ENCODE peak calls at places on chromosomes 7 and 10, in ten cellular contexts. L is testis, P is tibial artery, A is vagina, Z is PC-3, G is dorsolateral prefrontal cortex, D is psoas muscle, N is astrocyte, B is HepG2, E is heart left ventricle. V is an unnamed sample.

GRCh38 chr7:143728333-143728862 is 29.1 kb downstream of the CTAGE6 start:
- DNase-seq in B (no peak), D (no peak), E (no peak), L (no peak), N (no peak), A (no peak), G (no peak), Z (no peak), P (no peak), V (no peak)

GRCh38 chr7:129401968-129402860 is 32.0 kb upstream of the STRIP2 start:
- DNase-seq in N (no peak), D (no peak), L (no peak), G (no peak), B (no peak), A (no peak), P (no peak), Z (peak), E (no peak), V (no peak)

GRCh38 chr10:2882628-2883027 is 184.7 kb upstream of the PFKP start:
- DNase-seq in N (no peak), P (no peak), E (no peak), Z (no peak), L (no peak), D (no peak), B (no peak), G (no peak), A (no peak), V (no peak)

GRCh38 chr10:8063128-8063908 is 8.8 kb downstream of the GATA3 start:
- DNase-seq in G (no peak), A (no peak), P (no peak), B (no peak), N (no peak), Z (no peak), D (no peak), L (no peak), E (no peak), V (no peak)

GRCh38 chr10:50992972-50993766 is 81.1 kb upstream of the PRKG1 start:
- DNase-seq in B (no peak), E (peak), A (no peak), D (no peak), P (no peak), L (peak), G (no peak), Z (peak), N (peak), V (no peak)

GRCh38 chr10:22323538-22324305 is 2.8 kb downstream of the BMI1 start:
- DNase-seq in N (no peak), D (no peak), P (no peak), A (no peak), L (no peak), B (no peak), Z (peak), E (no peak), G (no peak), V (no peak)

GRCh38 chr7:35695628-35695888 is 623 bp upstream of the HERPUD2 start:
- DNase-seq in P (no peak), A (no peak), G (no peak), D (no peak), E (no peak), B (no peak), L (no peak), Z (peak), N (no peak), V (no peak)

GRCh38 chr10:80603516-80603915 is 65.8 kb downstream of the SH2D4B start:
- DNase-seq in A (no peak), B (no peak), P (no peak), N (no peak), E (no peak), G (no peak), L (no peak), Z (no peak), D (no peak), V (peak)

GRCh38 chr10:24541239-24541753 is 182.4 kb downstream of the ARHGAP21 start:
- DNase-seq in Z (peak), P (no peak), A (no peak), N (no peak), G (no peak), B (peak), E (no peak), D (no peak), L (no peak), V (no peak)

GRCh38 chr7:139060838-139061237 is 25.0 kb upstream of the ZC3HAV1L start:
- DNase-seq in Z (no peak), N (no peak), A (no peak), B (no peak), L (no peak), E (no peak), G (no peak), D (no peak), P (no peak), V (no peak)

GRCh38 chr10:93894516-93895378 is 969 bp downstream of the SLC35G1 start:
- DNase-seq in N (no peak), D (no peak), G (no peak), P (no peak), B (no peak), L (peak), A (no peak), E (peak), Z (no peak), V (no peak)

GRCh38 chr7:37251222-37251621 is 197.4 kb downstream of the ELMO1 start:
- DNase-seq in G (no peak), N (no peak), A (no peak), D (no peak), E (no peak), Z (no peak), P (no peak), L (no peak), B (no peak), V (no peak)

GRCh38 chr10:47165711-47166404 is 134.1 kb upstream of the GDF10 start:
- DNase-seq in Z (no peak), G (peak), D (peak), N (peak), B (no peak), L (peak), P (peak), E (peak), A (peak), V (no peak)

GRCh38 chr7:35537067-35538023 is 157.6 kb downstream of the HERPUD2 start:
- DNase-seq in N (peak), E (peak), A (no peak), L (peak), G (peak), P (peak), D (peak), Z (peak), B (peak), V (peak)

GRCh38 chr10:116669080-116669479 is 48.3 kb downstream of the PNLIPRP2 start:
- DNase-seq in A (no peak), L (no peak), D (no peak), P (no peak), Z (peak), E (no peak), B (no peak), G (no peak), N (no peak), V (no peak)

GRCh38 chr10:74322565-74322964 is 171.5 kb downstream of the ADK start:
- DNase-seq in E (no peak), P (no peak), N (no peak), D (no peak), G (no peak), Z (no peak), L (no peak), A (no peak), B (no peak), V (no peak)

GRCh38 chr7:42152353-42153205 is 84.4 kb downstream of the GLI3 start:
- DNase-seq in Z (peak), G (no peak), N (no peak), E (no peak), D (no peak), A (no peak), P (no peak), L (no peak), B (no peak), V (no peak)

GRCh38 chr7:155190608-155191536 is 106.8 kb upstream of the INSIG1 start:
- DNase-seq in L (peak), D (peak), G (no peak), Z (peak), E (no peak), B (no peak), A (no peak), N (no peak), P (no peak), V (peak)

GRCh38 chr10:110737886-110738634 is 93.9 kb downstream of the RBM20 start:
- DNase-seq in P (no peak), A (no peak), Z (no peak), G (no peak), L (no peak), N (peak), B (peak), D (no peak), E (no peak), V (peak)

GRCh38 chr10:85542149-85542548 is 824.4 kb downstream of the GRID1 start:
- DNase-seq in E (no peak), Z (no peak), D (no peak), B (no peak), A (no peak), L (no peak), P (no peak), G (no peak), N (no peak), V (no peak)

GRCh38 chr10:1548146-1548545 is 189.2 kb downstream of the ADARB2 start:
- DNase-seq in N (no peak), G (no peak), L (no peak), A (no peak), P (peak), B (no peak), Z (no peak), D (no peak), E (peak), V (no peak)

GRCh38 chr7:38040831-38041230 is 120.4 kb downstream of the EPDR1 start:
- DNase-seq in P (no peak), L (no peak), D (no peak), G (no peak), B (no peak), E (no peak), N (no peak), A (no peak), Z (no peak), V (no peak)

DNA sequence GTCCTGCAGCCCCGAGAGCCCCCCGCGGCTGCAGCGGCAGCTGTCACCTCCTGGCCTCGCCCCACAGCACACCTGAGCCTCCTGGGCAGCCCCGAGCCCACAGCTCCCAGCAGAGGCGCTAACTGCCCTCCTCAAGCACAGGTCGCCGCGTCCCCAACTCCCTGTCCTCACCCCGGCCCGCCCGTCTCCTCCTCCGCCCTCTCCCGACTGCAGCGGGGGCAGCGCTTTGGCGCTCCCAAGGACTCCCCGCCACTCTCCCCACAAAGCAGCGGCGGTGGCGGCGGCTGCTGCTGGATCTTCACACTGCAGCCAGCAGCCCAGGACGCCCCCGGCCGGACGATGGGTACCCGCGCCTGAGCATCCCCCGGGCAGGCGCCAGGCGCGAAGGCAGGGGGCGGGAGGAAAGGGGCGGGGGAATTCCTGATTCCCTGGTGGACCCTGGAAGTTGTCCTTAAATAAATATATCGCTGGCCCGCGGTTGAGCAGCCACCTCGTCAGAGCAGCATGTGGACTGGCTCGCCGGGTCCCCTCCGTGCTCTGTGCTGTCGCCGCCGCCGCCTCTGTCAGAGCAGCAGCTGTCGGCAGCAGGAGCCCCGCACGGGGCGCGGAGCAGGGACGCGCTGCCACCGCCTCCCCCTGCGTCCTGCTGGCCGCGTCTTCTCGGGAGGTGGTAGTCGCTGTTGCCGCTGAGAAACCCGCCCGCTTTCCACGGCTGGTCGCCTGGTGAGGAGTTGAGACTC is at the start of gene ZNF804B:
- DNase-seq in A (no peak), L (peak), Z (no peak), P (no peak), D (peak), N (no peak), E (peak), G (peak), B (no peak), V (no peak)
- H3K4me3 ChIP-seq in A (peak), L (peak), Z (peak), P (peak), D (peak), N (peak), E (peak), G (peak), B (no peak), V (peak)

DNA sequence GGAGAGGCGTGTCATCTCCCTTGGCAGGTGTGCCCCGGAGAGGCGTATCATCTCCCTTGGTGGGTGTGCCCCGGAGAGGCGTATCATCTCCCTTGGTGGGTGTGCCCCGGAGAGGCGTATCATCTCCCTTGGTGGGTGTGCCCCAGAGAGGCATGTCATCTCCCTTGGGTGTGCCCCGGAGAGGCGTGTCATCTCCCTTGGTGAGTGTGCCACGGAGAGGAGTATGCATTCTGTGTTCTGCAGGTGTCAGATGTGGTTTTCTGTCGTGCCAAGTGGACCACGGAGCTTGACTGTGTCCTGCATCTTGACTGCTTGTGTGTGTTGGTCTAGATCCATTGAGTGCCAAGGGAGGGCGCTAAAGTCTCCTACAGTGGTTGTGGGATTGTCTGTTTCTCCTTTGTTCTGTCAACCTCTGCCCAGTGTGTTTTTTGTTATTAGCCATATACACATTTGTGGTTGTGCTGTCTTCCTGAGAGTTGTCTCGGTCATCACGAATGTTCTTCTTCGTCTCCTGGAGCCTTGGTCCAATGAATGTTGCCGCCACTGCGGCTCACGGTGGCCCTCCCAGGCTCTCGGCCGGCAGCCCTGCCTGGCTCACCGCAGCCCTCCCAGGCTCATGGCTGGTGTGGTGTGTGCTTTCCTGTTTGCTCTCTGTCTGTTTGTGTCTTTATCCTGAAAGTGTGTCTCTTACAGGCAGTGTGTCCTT is 96.8 kb downstream of the INPP5A start:
- DNase-seq in B (no peak), D (peak), E (peak), A (no peak), L (no peak), Z (peak), P (peak), G (no peak), N (no peak), V (no peak)
- TF ChIP-seq CTCF in B (no peak), D (no peak), E (no peak), A (no peak), L (no peak), Z (peak), P (no peak), G (no peak), N (no peak), V (no peak)

GRCh38 chr10:83536426-83536825 is 602.9 kb upstream of the GHITM start:
- DNase-seq in P (no peak), L (no peak), Z (no peak), E (no peak), B (no peak), N (peak), D (no peak), G (no peak), A (no peak), V (no peak)
- H3K27ac ChIP-seq in P (no peak), L (no peak), Z (no peak), E (no peak), B (no peak), N (peak), D (no peak), G (no peak), A (no peak), V (no peak)

GRCh38 chr10:413662-414071 is 275.8 kb downstream of the DIP2C start:
- DNase-seq in G (no peak), B (no peak), L (no peak), D (no peak), P (no peak), A (no peak), N (no peak), Z (no peak), E (no peak), V (no peak)

GRCh38 chr10:420154-421121 is 269.0 kb downstream of the DIP2C start:
- DNase-seq in E (no peak), D (no peak), N (peak), Z (no peak), L (peak), P (peak), G (no peak), A (no peak), B (no peak), V (peak)

GRCh38 chr10:412109-412508 is 276.9 kb downstream of the ZMYND11 start:
- DNase-seq in G (no peak), D (no peak), Z (no peak), N (no peak), P (no peak), B (no peak), A (no peak), E (no peak), L (no peak), V (no peak)

GRCh38 chr10:418894-419293 is 270.6 kb downstream of the DIP2C start:
- DNase-seq in A (no peak), N (no peak), G (no peak), B (no peak), P (no peak), L (no peak), E (no peak), D (no peak), Z (no peak), V (no peak)

GRCh38 chr10:416091-416515 is 273.4 kb downstream of the DIP2C start:
- DNase-seq in Z (no peak), A (no peak), P (no peak), B (peak), N (peak), E (no peak), L (no peak), G (no peak), D (no peak), V (no peak)
- H3K4me3 ChIP-seq in Z (no peak), A (no peak), P (no peak), B (no peak), N (no peak), E (no peak), L (no peak), G (no peak), D (no peak), V (no peak)

GRCh38 chr10:125107972-125108580 is 52.3 kb downstream of the CTBP2 start:
- DNase-seq in G (no peak), L (no peak), D (no peak), P (no peak), B (no peak), Z (no peak), A (no peak), N (no peak), E (no peak), V (no peak)

GRCh38 chr10:125107166-125107949 is 53.0 kb downstream of the CTBP2 start:
- DNase-seq in A (no peak), Z (no peak), L (no peak), D (peak), N (no peak), E (no peak), P (peak), G (no peak), B (no peak), V (no peak)

GRCh38 chr10:125105856-125106255 is 54.5 kb downstream of the CTBP2 start:
- DNase-seq in E (no peak), D (peak), N (no peak), P (peak), Z (no peak), A (no peak), L (no peak), G (no peak), B (no peak), V (no peak)

GRCh38 chr10:125105155-125105554 is 55.2 kb downstream of the CTBP2 start:
- DNase-seq in L (no peak), D (peak), G (no peak), N (no peak), B (no peak), A (no peak), Z (no peak), E (no peak), P (no peak), V (no peak)

DNA sequence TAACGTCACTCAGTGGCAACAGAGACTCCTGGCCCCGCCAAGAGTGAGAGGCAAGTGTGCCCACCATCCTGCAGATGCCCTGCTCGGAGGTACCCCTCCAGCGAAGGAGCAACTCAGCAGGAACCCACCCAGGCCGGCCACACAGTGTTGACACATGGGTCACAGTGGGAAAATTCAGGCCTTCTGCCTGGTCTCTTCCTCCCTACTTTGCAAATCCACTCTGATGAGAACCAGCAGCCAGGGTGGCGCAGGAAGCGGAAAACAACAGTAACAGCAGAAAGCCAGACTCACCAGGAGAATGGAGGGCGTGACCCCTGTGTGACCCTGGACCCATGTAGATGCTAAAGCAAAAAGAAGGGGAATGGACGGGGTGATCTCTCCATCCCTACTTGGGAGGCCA is 53.8 kb downstream of the CTBP2 start:
- DNase-seq in P (peak), Z (no peak), G (no peak), D (no peak), L (no peak), N (no peak), A (no peak), E (no peak), B (no peak), V (no peak)
- TF ChIP-seq CTCF in P (no peak), Z (no peak), G (no peak), D (no peak), L (no peak), N (no peak), A (no peak), E (no peak), B (no peak), V (no peak)

GRCh38 chr10:88125766-88126165 is 262.3 kb downstream of the PTEN start:
- DNase-seq in G (no peak), D (no peak), E (no peak), A (no peak), N (no peak), P (no peak), B (no peak), L (no peak), Z (no peak), V (no peak)

GRCh38 chr10:88120599-88121333 is 257.3 kb downstream of the PTEN start:
- DNase-seq in D (no peak), L (no peak), E (no peak), Z (no peak), B (no peak), G (no peak), A (no peak), N (no peak), P (no peak), V (no peak)

GRCh38 chr10:88120075-88120474 is 256.6 kb downstream of the PTEN start:
- DNase-seq in A (no peak), G (no peak), D (no peak), P (no peak), L (no peak), Z (no peak), B (no peak), N (no peak), E (no peak), V (no peak)

GRCh38 chr10:88122145-88122544 is 258.7 kb downstream of the PTEN start:
- DNase-seq in P (no peak), N (no peak), B (no peak), G (no peak), E (no peak), L (no peak), A (no peak), Z (no peak), D (no peak), V (no peak)

DNA sequence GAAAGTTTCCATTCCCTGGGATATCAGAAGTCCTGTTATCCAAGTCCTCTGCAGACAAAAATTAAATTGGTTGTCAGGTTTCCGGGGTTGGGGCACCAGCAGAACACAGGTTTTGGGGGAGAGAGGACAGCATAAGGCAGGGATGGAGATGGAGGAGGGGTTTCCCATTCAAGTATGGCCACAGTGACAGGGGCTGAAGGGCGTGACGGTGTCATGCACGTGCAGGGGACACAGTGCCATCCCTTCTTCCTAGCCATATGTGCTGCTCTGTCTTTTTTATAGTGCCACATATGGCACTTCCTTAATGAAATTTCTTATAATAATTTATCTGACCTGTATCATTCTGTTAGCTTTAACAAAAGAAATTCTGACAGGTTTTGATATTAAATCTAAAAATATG is 259.1 kb downstream of the PTEN start:
- DNase-seq in G (no peak), B (no peak), L (no peak), E (no peak), Z (no peak), N (no peak), D (no peak), A (no peak), P (no peak), V (no peak)
- H3K27ac ChIP-seq in G (no peak), B (no peak), L (no peak), E (no peak), Z (no peak), N (no peak), D (no peak), A (no peak), P (no peak), V (no peak)

GRCh38 chr7:130942211-130942964 is 208.4 kb upstream of the KLF14 start:
- DNase-seq in G (no peak), L (peak), B (peak), E (no peak), N (peak), D (peak), Z (peak), A (no peak), P (no peak), V (no peak)
- H3K4me3 ChIP-seq in G (peak), L (no peak), B (peak), E (peak), N (peak), D (peak), Z (peak), A (peak), P (peak), V (peak)